ENCODE peak calls at places on chromosomes 5 and 9, in four cellular contexts. One of them, this sample, is unnamed.
A peak's percentile ranks its signal among the peaks of the same experiment; 100 is the strongest.

GRCh38 chr5:26700759-26701384 is 337.5 kb downstream of the CDH9 start:
- DNase-seq in SW480: peak; percentile 35
- DNase-seq in NCI-H1417: peak; percentile 54
- DNase-seq in AG08395: no peak
- DNase-seq in this sample: peak; percentile 37

GRCh38 chr5:131316822-131317221 is 53.0 kb downstream of the CDC42SE2 start:
- DNase-seq in NCI-H1417: no peak
- DNase-seq in SW480: no peak
- DNase-seq in AG08395: no peak
- DNase-seq in this sample: no peak

GRCh38 chr9:96084289-96084688 is 208.8 kb downstream of the ERCC6L2 start:
- DNase-seq in SW480: peak; percentile 59
- DNase-seq in AG08395: no peak
- DNase-seq in NCI-H1417: no peak
- DNase-seq in this sample: no peak

GRCh38 chr5:112388739-112389138 is 30.3 kb downstream of the EPB41L4A start:
- DNase-seq in AG08395: no peak
- DNase-seq in SW480: no peak
- DNase-seq in NCI-H1417: peak; percentile 73
- DNase-seq in this sample: no peak

GRCh38 chr9:98331536-98332259 is 76.2 kb upstream of the TBC1D2 start:
- DNase-seq in NCI-H1417: no peak
- DNase-seq in AG08395: no peak
- DNase-seq in SW480: no peak
- DNase-seq in this sample: no peak

GRCh38 chr9:38746303-38746702 is 26.4 kb upstream of the FAM240B start:
- DNase-seq in NCI-H1417: no peak
- DNase-seq in SW480: no peak
- DNase-seq in AG08395: no peak
- DNase-seq in this sample: no peak

GRCh38 chr9:6566409-6567139 is 79.0 kb downstream of the GLDC start:
- DNase-seq in SW480: peak; percentile 85
- DNase-seq in AG08395: peak; percentile 92
- DNase-seq in NCI-H1417: no peak
- DNase-seq in this sample: no peak

GRCh38 chr5:142463880-142464279 is 139.1 kb upstream of the SPRY4 start:
- DNase-seq in SW480: no peak
- DNase-seq in NCI-H1417: no peak
- DNase-seq in AG08395: no peak
- DNase-seq in this sample: no peak

GRCh38 chr5:73701566-73701965 is 75.6 kb downstream of the ARHGEF28 start:
- DNase-seq in SW480: no peak
- DNase-seq in NCI-H1417: no peak
- DNase-seq in AG08395: no peak
- DNase-seq in this sample: no peak

This sample was measured in DMS153.